ENCODE peak calls at places on chromosomes 4 and X, in nine cellular contexts. M is left lung, T is BE2C, B is AG04450, N is mammary epithelial cell, Q is ovary, G is foreskin fibroblast, F is psoas muscle, W is astrocyte of the cerebellum. I is an unnamed sample.
A peak's percentile ranks its signal among the peaks of the same experiment; 100 is the strongest.

GRCh38 chr4:120769227-120769626 is 153.3 kb downstream of the PRDM5 start:
- DNase-seq in M (no peak), T (no peak), B (peak; percentile 82), N (peak; percentile 1), Q (no peak), G (peak; percentile 74), F (no peak), W (peak; percentile 42), I (no peak)

GRCh38 chr4:115580901-115581300 is 467.5 kb upstream of the NDST4 start:
- DNase-seq in M (no peak), T (no peak), B (no peak), N (no peak), Q (no peak), G (no peak), F (no peak), W (no peak), I (no peak)

GRCh38 chrX:54721424-54721823 is 76.6 kb downstream of the ITIH6 start:
- DNase-seq in M (no peak), T (no peak), B (no peak), N (peak; percentile 60), Q (no peak), G (peak; percentile 1), F (no peak), W (no peak), I (no peak)

GRCh38 chr4:151687021-151687640 is 73.7 kb downstream of the GATB start:
- DNase-seq in M (no peak), T (no peak), B (no peak), N (no peak), Q (no peak), G (no peak), F (no peak), W (no peak), I (no peak)

GRCh38 chrX:147565239-147565638 is 346.5 kb upstream of the FMR1 start:
- DNase-seq in M (no peak), T (no peak), B (no peak), N (no peak), Q (no peak), G (no peak), F (no peak), W (no peak), I (no peak)

GRCh38 chr4:170226288-170226687 is 136.5 kb upstream of the AADAT start:
- DNase-seq in M (no peak), T (no peak), B (no peak), N (no peak), Q (no peak), G (no peak), F (no peak), W (no peak), I (no peak)

GRCh38 chr4:175930471-175930870 is 118.4 kb upstream of the GPM6A start:
- DNase-seq in M (no peak), T (no peak), B (no peak), N (no peak), Q (no peak), G (no peak), F (no peak), W (no peak), I (no peak)

GRCh38 chr4:78396613-78397291 is 154.8 kb upstream of the ANXA3 start:
- DNase-seq in M (no peak), T (no peak), B (no peak), N (no peak), Q (no peak), G (no peak), F (no peak), W (no peak), I (no peak)

GRCh38 chr4:178955614-178956013 is 1513.4 kb upstream of the AGA start:
- DNase-seq in M (no peak), T (no peak), B (no peak), N (no peak), Q (no peak), G (no peak), F (no peak), W (no peak), I (no peak)

GRCh38 chrX:93428497-93428896 is 244.9 kb downstream of the NAP1L3 start:
- DNase-seq in M (no peak), T (no peak), B (no peak), N (no peak), Q (no peak), G (no peak), F (no peak), W (no peak), I (no peak)

GRCh38 chr4:183348706-183349659 is 26.8 kb upstream of the CLDN24 start:
- DNase-seq in M (no peak), T (no peak), B (peak; percentile 62), N (peak; percentile 19), Q (no peak), G (peak; percentile 98), F (no peak), W (peak; percentile 54), I (no peak)

GRCh38 chr4:156974264-156974663 is 2.7 kb upstream of the PDGFC start:
- DNase-seq in M (no peak), T (no peak), B (no peak), N (no peak), Q (no peak), G (peak; percentile 75), F (no peak), W (peak; percentile 88), I (no peak)

GRCh38 chr4:176999943-177000543 is 207.3 kb upstream of the VEGFC start:
- DNase-seq in M (no peak), T (no peak), B (no peak), N (peak; percentile 56), Q (no peak), G (no peak), F (no peak), W (no peak), I (no peak)

GRCh38 chr4:154084864-154085263 is 296.0 kb upstream of the SFRP2 start:
- DNase-seq in M (no peak), T (no peak), B (no peak), N (peak; percentile 78), Q (no peak), G (peak; percentile 45), F (no peak), W (peak; percentile 11), I (no peak)

GRCh38 chr4:80812145-80812544 is 218.4 kb upstream of the BMP3 start:
- DNase-seq in M (no peak), T (no peak), B (no peak), N (no peak), Q (no peak), G (no peak), F (no peak), W (no peak), I (no peak)

GRCh38 chr4:80811413-80811812 is 219.1 kb upstream of the BMP3 start:
- DNase-seq in M (no peak), T (no peak), B (no peak), N (no peak), Q (no peak), G (no peak), F (no peak), W (no peak), I (no peak)

DNA sequence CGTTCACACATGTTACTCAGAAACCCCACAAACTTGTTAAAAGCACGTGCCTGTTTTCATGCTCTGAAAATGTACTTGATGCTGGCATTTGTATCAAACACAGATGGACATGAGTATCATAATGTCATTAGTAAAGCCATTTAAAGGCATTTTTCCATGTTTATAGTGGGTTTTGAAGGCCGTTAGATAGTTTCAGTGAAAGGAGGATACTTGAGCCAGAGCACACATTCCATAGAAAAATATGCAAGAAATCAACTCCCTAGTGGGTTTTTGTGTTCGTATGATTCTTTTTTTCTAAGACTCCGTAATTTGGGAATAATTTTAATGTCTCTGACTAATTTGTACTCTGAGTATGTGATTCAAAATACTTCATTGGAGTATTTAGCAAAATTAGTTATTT is 216.2 kb upstream of the BMP3 start:
- DNase-seq in M (no peak), T (no peak), B (no peak), N (no peak), Q (no peak), G (peak; percentile 2), F (no peak), W (no peak), I (no peak)
- H3K4me3 ChIP-seq in M (no peak overlapping the region), T (no peak overlapping the region), B (no peak overlapping the region), N (no peak overlapping the region), Q (no peak overlapping the region), G (no peak overlapping the region), F (no peak overlapping the region), W (no peak overlapping the region), I (no peak overlapping the region)

DNA sequence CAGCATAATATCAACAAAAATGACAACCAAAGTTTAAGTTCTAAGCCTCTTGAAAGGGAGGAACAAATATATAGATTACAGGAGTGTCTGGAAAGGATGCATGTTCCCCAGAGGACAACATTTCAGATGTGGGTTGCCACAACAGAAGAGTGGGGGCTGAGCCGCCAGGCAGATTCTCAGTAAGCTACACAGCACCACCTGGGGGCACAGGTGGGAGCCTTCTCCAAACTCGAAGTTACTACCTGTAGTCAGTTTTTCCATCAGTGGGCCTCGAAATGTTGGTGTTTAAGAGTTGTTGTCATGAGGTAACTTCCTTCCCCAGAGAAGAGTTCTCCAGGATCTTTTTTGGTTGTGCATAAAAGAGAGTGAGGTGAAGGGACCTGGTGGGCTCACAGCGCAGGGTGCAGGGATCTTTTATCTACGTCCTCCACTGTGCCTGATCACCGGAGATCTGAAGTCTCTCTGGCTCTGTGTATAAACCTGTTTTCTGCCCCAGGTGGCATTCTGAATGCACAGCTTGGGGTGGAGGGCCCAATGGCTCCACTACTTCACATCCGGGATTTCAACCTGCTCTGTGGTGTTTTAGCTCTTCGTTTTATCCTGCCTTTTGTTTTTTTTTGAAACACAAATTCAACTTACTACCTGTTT is 58.4 kb upstream of the STS start:
- DNase-seq in M (no peak), T (peak; percentile 12), B (no peak), N (no peak), Q (no peak), G (no peak), F (no peak), W (no peak), I (no peak)
- TF ChIP-seq CTCF in M (no peak), T (peak; percentile 26), B (no peak), N (peak; percentile 20), Q (no peak), G (no peak), F (peak; percentile 21), W (peak; percentile 29), I (no peak)

DNA sequence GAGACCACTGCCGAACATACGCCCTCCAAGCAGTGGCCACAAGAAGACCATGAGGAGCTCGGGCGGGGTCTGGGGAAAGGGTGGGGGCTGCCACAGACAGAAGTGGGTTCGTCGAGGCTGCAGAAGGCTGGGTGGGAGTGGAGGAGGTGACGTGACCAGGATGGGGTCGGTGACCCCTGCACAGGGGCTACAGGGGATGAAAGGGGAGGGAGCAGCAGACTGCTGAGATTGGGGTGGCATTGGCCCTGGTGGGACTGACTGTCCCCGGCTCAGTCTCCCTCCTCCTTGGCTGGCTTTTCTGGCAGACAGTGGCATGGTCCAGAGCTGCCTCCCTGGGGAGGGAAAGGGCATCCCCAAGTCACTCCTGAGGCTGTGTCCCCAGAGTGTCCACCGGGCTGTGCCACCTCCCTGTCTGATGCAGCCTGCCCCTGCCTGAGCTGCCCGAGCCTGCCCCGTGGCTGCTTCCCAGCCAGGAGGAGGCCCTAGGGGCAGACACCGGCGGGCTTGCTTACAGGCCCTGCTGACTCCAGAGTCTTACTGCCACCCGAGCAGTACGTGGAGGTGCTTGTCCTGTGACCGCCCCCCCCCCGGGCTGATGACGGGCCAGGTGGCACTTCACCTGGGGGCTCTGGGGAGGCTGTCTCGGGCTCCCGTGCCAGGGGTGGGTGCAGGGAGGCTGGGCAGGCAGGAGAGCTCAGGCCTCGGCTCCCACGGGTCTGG is 7.2 kb downstream of the SH3BP2 start:
- DNase-seq in M (peak; percentile 47), T (peak; percentile 39), B (no peak), N (no peak), Q (peak; percentile 53), G (peak; percentile 51), F (peak; percentile 59), W (no peak), I (peak; percentile 77)
- H3K4me3 ChIP-seq in M (no peak overlapping the region), T (no peak overlapping the region), B (no peak overlapping the region), N (no peak overlapping the region), Q (no peak overlapping the region), G (no peak overlapping the region), F (peak overlapping the region; percentile 42), W (no peak overlapping the region), I (no peak overlapping the region)

GRCh38 chrX:68748030-68748429 is 80.8 kb upstream of the EFNB1 start:
- DNase-seq in M (no peak), T (no peak), B (no peak), N (no peak), Q (no peak), G (no peak), F (no peak), W (no peak), I (no peak)
- TF ChIP-seq CTCF in M (no peak), T (no peak), B (no peak), N (no peak), Q (no peak), G (no peak), F (no peak), W (no peak), I (no peak)